ENCODE peak calls at places on chromosomes 12 and 14, in six cellular contexts. X is neuronal stem cell, Z is H1, V is H9, R is IMR-90, D is mesenchymal stem cell. C is an unnamed sample.

GRCh38 chr14:46861753-46862152 is 210.2 kb upstream of the RPL10L start:
- DNase-seq in X (no peak), Z (no peak), V (no peak), R (no peak), D (no peak), C (no peak)

GRCh38 chr12:117045998-117046374 is 53.2 kb downstream of the TESC start:
- DNase-seq in X (no peak), Z (no peak), V (no peak), R (no peak), D (peak), C (no peak)

GRCh38 chr12:91785655-91786489 is 359.8 kb downstream of the BTG1 start:
- DNase-seq in X (no peak), Z (no peak), V (no peak), R (no peak), D (no peak), C (no peak)

GRCh38 chr14:95683793-95684192 is 2.4 kb upstream of the TCL1B start:
- DNase-seq in X (no peak), Z (no peak), V (peak), R (no peak), D (no peak), C (no peak)

GRCh38 chr12:17015501-17015900 is 409.5 kb upstream of the LMO3 start:
- DNase-seq in X (no peak), Z (no peak), V (no peak), R (no peak), D (no peak), C (no peak)

GRCh38 chr12:122873540-122873939 is 22.4 kb downstream of the VPS37B start:
- DNase-seq in X (no peak), Z (no peak), V (no peak), R (no peak), D (no peak), C (no peak)

GRCh38 chr12:13102481-13103195 is 829 bp downstream of the GSG1 start:
- DNase-seq in X (no peak), Z (no peak), V (no peak), R (peak), D (peak), C (no peak)

GRCh38 chr14:42633504-42634095 is 1026.9 kb downstream of the LRFN5 start:
- DNase-seq in X (no peak), Z (no peak), V (no peak), R (no peak), D (no peak), C (no peak)

GRCh38 chr12:104632724-104633181 is 176.0 kb downstream of the CHST11 start:
- DNase-seq in X (no peak), Z (no peak), V (no peak), R (peak), D (peak), C (no peak)

GRCh38 chr12:116710367-116710766 is 27.5 kb downstream of the SPRING1 start:
- DNase-seq in X (no peak), Z (no peak), V (no peak), R (no peak), D (no peak), C (no peak)

GRCh38 chr14:36747411-36748184 is 85.9 kb downstream of the PAX9 start:
- DNase-seq in X (no peak), Z (no peak), V (no peak), R (no peak), D (peak), C (no peak)

GRCh38 chr14:51643137-51643536 is 8.6 kb upstream of the FRMD6 start:
- DNase-seq in X (no peak), Z (no peak), V (no peak), R (peak), D (peak), C (no peak)

GRCh38 chr12:94550964-94551363 is 91.3 kb upstream of the CEP83 start:
- DNase-seq in X (no peak), Z (no peak), V (peak), R (no peak), D (no peak), C (no peak)
- H3K23ac ChIP-seq in X (no peak), Z (no peak), V (no peak), R (no peak), D (no peak), C (no peak)

DNA sequence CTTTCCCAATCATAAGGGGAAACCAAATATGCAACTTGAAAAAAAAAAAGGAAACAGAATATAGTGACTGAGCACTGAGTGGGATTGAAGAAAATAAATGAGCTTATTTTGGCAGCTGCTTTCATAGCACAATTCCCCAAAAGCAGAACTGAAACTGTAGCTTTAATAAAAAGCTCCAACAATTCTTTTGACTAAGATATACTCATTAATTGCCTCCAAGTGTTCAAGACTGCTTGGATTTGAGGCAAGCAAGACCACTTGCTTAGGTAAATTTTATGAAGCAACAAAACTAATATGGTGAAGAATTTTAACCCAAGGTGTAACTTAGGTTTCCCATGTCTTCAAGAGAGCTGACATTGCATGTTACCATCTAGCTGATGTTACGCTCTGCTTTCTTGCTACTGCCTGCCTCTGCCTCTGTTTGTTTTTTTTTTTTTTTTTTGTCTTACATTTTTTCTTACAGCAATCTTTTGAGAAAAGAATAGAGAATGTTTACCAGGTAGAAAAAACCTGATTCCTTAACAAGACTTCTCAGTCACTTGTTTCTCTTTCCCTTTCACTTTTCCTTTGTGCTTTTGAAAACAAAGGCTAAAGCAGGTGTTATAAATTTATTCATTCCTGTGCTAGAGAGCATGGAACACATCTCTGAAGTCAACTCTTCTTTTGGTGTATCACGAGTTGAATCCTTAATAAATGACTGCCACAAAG is 134.4 kb downstream of the BCAT1 start:
- DNase-seq in X (no peak), Z (no peak), V (no peak), R (no peak), D (no peak), C (no peak)
- H4K91ac ChIP-seq in X (no peak), Z (no peak), V (no peak), R (no peak), D (no peak), C (no peak)

GRCh38 chr12:52073531-52073950 is 3.8 kb downstream of the ATG101 start:
- DNase-seq in X (no peak), Z (no peak), V (no peak), R (no peak), D (no peak), C (no peak)

GRCh38 chr12:52066346-52067080 is 3.3 kb upstream of the ATG101 start:
- DNase-seq in X (no peak), Z (no peak), V (no peak), R (peak), D (no peak), C (no peak)

GRCh38 chr12:52070243-52070925 is 606 bp downstream of the ATG101 start:
- DNase-seq in X (no peak), Z (no peak), V (no peak), R (no peak), D (peak), C (no peak)

GRCh38 chr12:52067081-52067374 is 2.8 kb upstream of the ATG101 start:
- DNase-seq in X (no peak), Z (no peak), V (no peak), R (no peak), D (no peak), C (no peak)

GRCh38 chr12:52069410-52070242 is at the start of gene ATG101:
- DNase-seq in X (peak), Z (peak), V (peak), R (peak), D (peak), C (peak)
- H3K23ac ChIP-seq in X (peak), Z (no peak), V (no peak), R (peak), D (no peak), C (no peak)

GRCh38 chr12:41019461-41019860 is 168.7 kb upstream of the PDZRN4 start:
- DNase-seq in X (no peak), Z (no peak), V (no peak), R (no peak), D (no peak), C (no peak)
- H4K91ac ChIP-seq in X (no peak), Z (no peak), V (no peak), R (no peak), D (no peak), C (no peak)

GRCh38 chr12:46124132-46124847 is 133.9 kb upstream of the SCAF11 start:
- DNase-seq in X (no peak), Z (no peak), V (no peak), R (peak), D (peak), C (no peak)

GRCh38 chr12:46126050-46126727 is 135.8 kb upstream of the SCAF11 start:
- DNase-seq in X (no peak), Z (no peak), V (no peak), R (no peak), D (no peak), C (peak)

DNA sequence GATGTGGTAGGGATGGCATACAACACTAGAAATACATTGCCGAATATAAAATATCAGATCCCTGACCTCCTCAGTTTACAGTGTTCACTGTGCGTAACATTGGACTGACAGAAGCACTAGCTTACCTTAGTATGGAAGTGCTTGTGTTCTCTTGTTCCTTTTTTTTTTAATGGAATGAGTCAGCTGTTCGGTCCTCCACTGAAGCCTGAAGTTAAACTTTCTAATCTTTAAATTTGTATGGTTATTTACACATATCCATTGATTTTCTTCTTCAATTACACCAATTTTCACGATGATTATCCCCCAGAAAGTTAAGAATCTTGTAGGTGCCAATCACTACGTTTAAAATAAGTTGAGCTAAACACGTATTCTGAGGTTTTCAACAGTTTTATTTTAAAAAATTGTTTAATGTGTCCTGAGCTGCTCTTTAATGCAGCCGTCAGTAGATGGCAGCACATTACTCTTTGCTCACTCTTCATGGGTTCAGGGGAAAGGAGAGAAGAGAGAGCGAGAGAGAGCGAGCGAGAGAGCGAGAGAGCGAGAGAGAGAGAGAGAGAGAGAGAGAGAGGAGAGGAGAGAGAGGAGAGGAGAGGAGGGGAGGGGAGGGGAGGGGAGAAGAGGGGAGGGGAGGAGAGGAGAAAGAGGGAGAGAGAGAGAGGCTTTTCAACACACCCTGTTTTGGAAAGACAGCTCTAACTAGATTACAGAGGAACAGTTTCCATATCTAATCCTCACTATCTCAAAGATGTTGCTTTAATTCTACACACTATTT is 134.7 kb upstream of the SCAF11 start:
- DNase-seq in X (peak), Z (no peak), V (peak), R (peak), D (peak), C (peak)
- H3K23ac ChIP-seq in X (no peak), Z (no peak), V (no peak), R (no peak), D (no peak), C (no peak)

GRCh38 chr14:34110531-34110930 is 159.7 kb upstream of the EGLN3 start:
- DNase-seq in X (no peak), Z (no peak), V (no peak), R (no peak), D (no peak), C (no peak)

GRCh38 chr14:34111505-34111904 is 160.6 kb upstream of the EGLN3 start:
- DNase-seq in X (no peak), Z (no peak), V (no peak), R (no peak), D (no peak), C (no peak)

GRCh38 chr14:34103176-34103575 is 152.3 kb upstream of the EGLN3 start:
- DNase-seq in X (no peak), Z (no peak), V (no peak), R (no peak), D (no peak), C (peak)

GRCh38 chr14:34104750-34105397 is 154.0 kb upstream of the EGLN3 start:
- DNase-seq in X (no peak), Z (no peak), V (no peak), R (no peak), D (no peak), C (no peak)

GRCh38 chr14:34106310-34106709 is 155.4 kb upstream of the EGLN3 start:
- DNase-seq in X (no peak), Z (no peak), V (no peak), R (no peak), D (no peak), C (no peak)
- H4K91ac ChIP-seq in X (no peak), Z (no peak), V (no peak), R (no peak), D (no peak), C (no peak)

DNA sequence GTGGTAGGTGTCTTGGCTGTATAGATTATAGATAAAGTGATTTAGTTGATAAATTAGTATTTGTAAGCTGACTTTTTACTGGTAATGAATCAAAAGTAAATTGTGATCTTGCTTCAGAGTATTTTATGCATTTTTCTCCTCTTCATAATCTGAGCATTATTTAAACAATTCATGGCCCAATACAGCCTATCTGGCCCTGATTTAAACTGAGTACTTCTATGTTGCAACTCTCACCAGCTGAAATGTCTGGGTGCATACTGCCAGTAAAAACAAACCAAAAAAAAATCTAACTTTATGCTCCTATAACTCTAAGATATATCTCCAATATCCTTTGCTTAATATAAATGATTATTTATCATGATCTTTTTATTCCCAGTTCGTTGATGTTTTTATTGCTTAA is 86.6 kb downstream of the MIA2 start:
- DNase-seq in X (no peak), Z (no peak), V (no peak), R (peak), D (no peak), C (no peak)
- H3K23ac ChIP-seq in X (no peak), Z (no peak), V (no peak), R (no peak), D (no peak), C (no peak)

GRCh38 chr12:93657076-93657475 is 20.1 kb upstream of the CRADD start:
- DNase-seq in X (no peak), Z (no peak), V (no peak), R (peak), D (no peak), C (no peak)
- H4K91ac ChIP-seq in X (no peak), Z (no peak), V (no peak), R (no peak), D (no peak), C (no peak)

GRCh38 chr12:92857818-92858217 is 71.3 kb downstream of the EEA1 start:
- DNase-seq in X (no peak), Z (no peak), V (no peak), R (no peak), D (no peak), C (no peak)
- H3K23ac ChIP-seq in X (no peak), Z (no peak), V (no peak), R (no peak), D (no peak), C (no peak)

DNA sequence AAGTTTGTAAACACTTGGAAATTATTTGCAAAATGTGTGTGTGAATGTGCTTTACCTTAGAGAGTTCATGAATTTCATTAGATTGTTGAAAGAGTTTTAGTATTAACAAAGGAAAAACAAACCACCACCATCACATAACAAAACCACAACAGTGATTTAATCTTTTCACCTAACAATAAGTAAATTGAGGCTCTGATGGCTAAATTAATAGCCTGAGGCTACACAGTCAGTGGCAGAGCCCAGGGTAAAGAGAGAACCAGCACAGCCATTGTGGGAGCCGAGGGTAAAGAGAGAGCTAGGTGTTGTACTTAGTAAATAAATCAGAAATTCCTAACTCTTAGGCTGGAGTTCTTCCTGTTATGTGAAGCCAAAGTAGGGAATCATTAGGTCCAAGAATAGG is 51.2 kb upstream of the CAPRIN2 start:
- DNase-seq in X (no peak), Z (no peak), V (no peak), R (no peak), D (no peak), C (no peak)
- H4K91ac ChIP-seq in X (no peak), Z (no peak), V (no peak), R (no peak), D (no peak), C (no peak)